ENCODE peak calls at places on chromosome 1, in seven cellular contexts. K, C, W, E, G, A and N are unnamed samples.

GRCh38 chr1:99004270-99005141 is at the start of gene PLPPR5:
- DNase-seq in G (peak; percentile 83), W (peak; percentile 19), E (no peak), K (peak; percentile 68), A (peak; percentile 25), C (no peak), N (peak; percentile 30)

GRCh38 chr1:3698660-3699408 is 46.5 kb downstream of the TP73 start:
- DNase-seq in C (no peak), A (no peak), G (no peak), E (no peak), K (no peak), W (no peak), N (no peak)

GRCh38 chr1:118973536-118974160 is 14.5 kb downstream of the TBX15 start:
- DNase-seq in C (no peak), G (no peak), W (no peak), E (no peak), A (no peak), K (no peak), N (no peak)

GRCh38 chr1:199122532-199123311 is 483.9 kb downstream of the PTPRC start:
- DNase-seq in K (no peak), C (no peak), A (peak; percentile 51), G (no peak), W (peak; percentile 74), E (no peak), N (no peak)

GRCh38 chr1:204439976-204440375 is 28.4 kb upstream of the PPP1R15B start:
- DNase-seq in C (no peak), W (no peak), G (no peak), E (no peak), A (no peak), K (no peak), N (no peak)

GRCh38 chr1:161226759-161227158 is 899 bp downstream of the TOMM40L start:
- DNase-seq in E (no peak), A (no peak), G (no peak), W (no peak), K (peak; percentile 19), C (no peak), N (no peak)

GRCh38 chr1:147756336-147756735 is 4.1 kb downstream of the GJA5 start:
- DNase-seq in W (no peak), E (no peak), C (no peak), G (no peak), A (no peak), K (no peak), N (no peak)

GRCh38 chr1:236016083-236016482 is 48.8 kb downstream of the NID1 start:
- DNase-seq in W (peak; percentile 14), C (no peak), E (no peak), K (no peak), G (no peak), A (peak; percentile 47), N (no peak)

GRCh38 chr1:180151508-180151907 is 3.2 kb upstream of the QSOX1 start:
- DNase-seq in K (no peak), E (no peak), A (peak; percentile 81), G (no peak), C (no peak), W (peak; percentile 95), N (no peak)

GRCh38 chr1:151838491-151839412 is 868 bp downstream of the C2CD4D start:
- DNase-seq in C (no peak), W (no peak), G (peak; percentile 53), E (no peak), K (no peak), A (no peak), N (no peak)

GRCh38 chr1:40389871-40390560 is 16.5 kb downstream of the SMAP2 start:
- DNase-seq in C (peak; percentile 53), K (no peak), A (peak; percentile 90), G (no peak), W (peak; percentile 93), E (no peak), N (no peak)

GRCh38 chr1:43722825-43723224 is 15.5 kb downstream of the ST3GAL3 start:
- DNase-seq in E (no peak), C (no peak), G (no peak), A (no peak), W (no peak), K (no peak), N (no peak)

GRCh38 chr1:168465942-168466702 is 77.7 kb downstream of the XCL2 start:
- DNase-seq in E (no peak), K (no peak), G (no peak), A (peak; percentile 82), C (peak; percentile 26), W (peak; percentile 46), N (no peak)

GRCh38 chr1:178713270-178713669 is 11.8 kb upstream of the RALGPS2 start:
- DNase-seq in A (peak; percentile 39), K (no peak), G (no peak), W (no peak), E (no peak), C (no peak), N (no peak)

GRCh38 chr1:62637392-62638105 is 40.2 kb downstream of the ANGPTL3 start:
- DNase-seq in E (no peak), W (no peak), C (no peak), A (no peak), K (no peak), G (no peak), N (no peak)

GRCh38 chr1:184840596-184840995 is 85.9 kb upstream of the EDEM3 start:
- DNase-seq in G (no peak), C (no peak), K (no peak), W (no peak), E (no peak), A (no peak), N (no peak)

GRCh38 chr1:212514056-212514614 is 81.4 kb downstream of the NENF start:
- DNase-seq in G (no peak), A (peak; percentile 53), C (no peak), W (peak; percentile 65), E (peak; percentile 60), K (peak; percentile 85), N (peak; percentile 50)

GRCh38 chr1:239297910-239298309 is 88.5 kb upstream of the CHRM3 start:
- DNase-seq in C (no peak), E (no peak), K (no peak), W (no peak), G (no peak), A (no peak), N (no peak)

GRCh38 chr1:239306426-239306825 is 79.9 kb upstream of the CHRM3 start:
- DNase-seq in C (no peak), E (no peak), A (no peak), G (no peak), K (no peak), W (no peak), N (no peak)

GRCh38 chr1:239302716-239303115 is 83.7 kb upstream of the CHRM3 start:
- DNase-seq in G (no peak), C (no peak), W (no peak), A (no peak), E (no peak), K (no peak), N (no peak)

GRCh38 chr1:239307886-239308285 is 78.5 kb upstream of the CHRM3 start:
- DNase-seq in G (no peak), W (no peak), E (no peak), K (no peak), A (no peak), C (no peak), N (no peak)

DNA sequence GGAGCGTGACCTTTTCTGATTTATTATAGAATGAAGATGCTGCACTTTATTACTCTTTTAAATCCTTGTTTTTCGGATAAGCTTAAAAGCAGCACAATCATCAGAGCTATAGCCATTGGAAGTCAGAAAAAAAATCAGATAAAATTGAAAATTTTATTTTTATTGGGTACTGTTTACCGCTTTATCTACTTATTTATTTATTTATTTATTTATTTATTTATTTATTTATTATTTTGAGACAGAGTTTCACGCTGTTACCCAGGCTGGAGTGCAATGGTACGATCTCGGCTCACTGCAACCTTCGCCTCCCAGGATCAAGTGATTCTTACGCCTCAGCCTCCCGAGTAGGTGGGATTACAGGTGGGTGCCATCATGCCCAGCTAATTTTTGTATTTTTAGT is 83.1 kb upstream of the CHRM3 start:
- DNase-seq in K (no peak), C (no peak), A (no peak), W (no peak), G (no peak), E (no peak), N (no peak)
- H3K4me1 ChIP-seq in K (no peaks in the 10 kb centered on the region), C (peaks cover 12% of the 10 kb centered on the region), A (no peaks in the 10 kb centered on the region), W (no peaks in the 10 kb centered on the region), G (no peaks in the 10 kb centered on the region), E (no peaks in the 10 kb centered on the region), N (peaks cover under 1% of the 10 kb centered on the region)

DNA sequence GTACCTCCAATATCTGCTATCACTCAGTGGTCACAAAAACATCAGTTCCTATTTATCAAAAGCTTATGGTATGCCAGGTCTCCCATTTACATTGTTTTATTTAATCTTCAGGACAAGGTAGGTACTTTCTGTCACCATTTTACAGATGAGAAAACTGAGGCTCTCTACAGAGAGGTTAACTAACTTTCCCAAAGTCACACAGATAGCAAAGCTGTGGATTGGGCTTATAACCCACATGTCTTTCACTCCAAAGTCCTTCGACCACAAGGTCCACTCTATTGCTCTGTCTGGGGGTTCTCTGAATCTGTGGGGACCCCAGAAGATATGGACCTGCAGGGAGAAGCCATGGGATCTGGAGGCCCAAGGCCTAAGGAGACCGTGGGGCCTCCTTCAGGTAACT is 26.6 kb upstream of the EPS8L3 start:
- DNase-seq in G (no peak), C (no peak), K (no peak), A (no peak), E (no peak), W (no peak), N (no peak)
- H3K4me1 ChIP-seq in G (peaks cover 19% of the 10 kb centered on the region), C (peaks cover 97% of the 10 kb centered on the region), K (no peaks in the 10 kb centered on the region), A (peaks cover 60% of the 10 kb centered on the region), E (peaks cover 79% of the 10 kb centered on the region), W (peaks cover 41% of the 10 kb centered on the region), N (peaks cover 11% of the 10 kb centered on the region)

GRCh38 chr1:8747879-8748825 is 69.3 kb downstream of the RERE start:
- DNase-seq in A (peak; percentile 27), W (peak; percentile 41), C (no peak), E (no peak), K (no peak), G (no peak), N (no peak)

GRCh38 chr1:8751984-8752383 is 65.5 kb downstream of the RERE start:
- DNase-seq in C (no peak), G (no peak), K (no peak), W (no peak), A (no peak), E (no peak), N (no peak)

GRCh38 chr1:8752921-8753713 is 64.3 kb downstream of the RERE start:
- DNase-seq in C (no peak), K (no peak), E (no peak), G (no peak), W (no peak), A (no peak), N (no peak)

GRCh38 chr1:8754993-8755392 is 62.4 kb downstream of the RERE start:
- DNase-seq in K (no peak), W (no peak), G (peak; percentile 13), A (no peak), E (no peak), C (no peak), N (no peak)

DNA sequence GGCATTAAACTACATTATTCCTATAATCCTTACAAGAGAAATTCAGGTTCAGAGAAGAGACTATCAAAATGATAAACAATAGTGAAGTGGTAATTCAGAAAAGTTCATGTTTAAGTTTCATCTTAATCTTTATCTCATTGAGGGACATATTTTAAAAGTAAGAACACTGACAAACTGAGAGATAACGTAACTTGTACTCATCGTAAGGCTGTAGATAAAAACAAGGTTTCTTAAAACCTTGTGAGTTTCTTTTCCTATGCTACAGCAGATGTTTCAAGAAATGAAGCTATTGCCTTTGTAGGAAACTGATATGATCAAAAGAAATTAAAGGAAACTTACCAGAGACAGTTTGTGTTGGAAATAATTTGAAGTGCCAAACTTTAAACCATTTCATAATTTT is 65.0 kb downstream of the RERE start:
- DNase-seq in C (no peak), E (no peak), G (no peak), K (no peak), A (no peak), W (no peak), N (no peak)
- H3K4me1 ChIP-seq in C (peaks cover 7% of the 10 kb centered on the region), E (peaks cover 7% of the 10 kb centered on the region), G (peaks cover 7% of the 10 kb centered on the region), K (peaks cover 5% of the 10 kb centered on the region), A (peaks cover 37% of the 10 kb centered on the region), W (peaks cover 3% of the 10 kb centered on the region), N (no peaks in the 10 kb centered on the region)

GRCh38 chr1:246067432-246068021 is 439.6 kb downstream of the SMYD3 start:
- DNase-seq in E (no peak), G (no peak), A (peak; percentile 70), K (no peak), W (peak; percentile 54), C (no peak), N (no peak)
- H3K4me1 ChIP-seq in E (no peaks in the 10 kb centered on the region), G (peaks cover 39% of the 10 kb centered on the region), A (peaks cover 5% of the 10 kb centered on the region), K (no peaks in the 10 kb centered on the region), W (peaks cover 9% of the 10 kb centered on the region), C (no peaks in the 10 kb centered on the region), N (no peaks in the 10 kb centered on the region)